ENCODE peak calls at places on chromosome 14, in seven cellular contexts. One of them, this sample, is unnamed.

GRCh38 chr14:33165144-33165925 is 226.7 kb downstream of the NPAS3 start:
- DNase-seq in transverse colon: no peak
- DNase-seq in suprapubic skin: no peak
- DNase-seq in HCT116: no peak
- DNase-seq in K562: no peak
- DNase-seq in stomach: no peak
- DNase-seq in GM12891: no peak
- DNase-seq in this sample: no peak

GRCh38 chr14:104865069-104865630 is at the start of gene CEP170B:
- DNase-seq in K562: peak; percentile 40
- DNase-seq in stomach: peak; percentile 68
- DNase-seq in transverse colon: no peak
- DNase-seq in GM12891: peak; percentile 87
- DNase-seq in suprapubic skin: peak; percentile 67
- DNase-seq in HCT116: no peak
- DNase-seq in this sample: peak; percentile 71

GRCh38 chr14:43949410-43949809 is 557.7 kb downstream of the FSCB start:
- DNase-seq in transverse colon: no peak
- DNase-seq in HCT116: no peak
- DNase-seq in GM12891: no peak
- DNase-seq in suprapubic skin: no peak
- DNase-seq in K562: no peak
- DNase-seq in stomach: no peak
- DNase-seq in this sample: no peak

GRCh38 chr14:91356218-91356763 is 61.3 kb downstream of the CCDC88C start:
- DNase-seq in K562: no peak
- DNase-seq in GM12891: no peak
- DNase-seq in suprapubic skin: no peak
- DNase-seq in HCT116: no peak
- DNase-seq in transverse colon: no peak
- DNase-seq in stomach: no peak
- DNase-seq in this sample: no peak

GRCh38 chr14:84520711-84521338 is 1009.1 kb upstream of the FLRT2 start:
- DNase-seq in stomach: no peak
- DNase-seq in HCT116: no peak
- DNase-seq in K562: no peak
- DNase-seq in transverse colon: no peak
- DNase-seq in GM12891: no peak
- DNase-seq in suprapubic skin: no peak
- DNase-seq in this sample: no peak

GRCh38 chr14:55697358-55697985 is 117.5 kb downstream of the KTN1 start:
- DNase-seq in suprapubic skin: no peak
- DNase-seq in K562: no peak
- DNase-seq in transverse colon: peak; percentile 61
- DNase-seq in stomach: no peak
- DNase-seq in HCT116: no peak
- DNase-seq in GM12891: no peak
- DNase-seq in this sample: no peak

GRCh38 chr14:64119535-64119934 is 174.6 kb downstream of the ESR2 start:
- DNase-seq in HCT116: no peak
- DNase-seq in stomach: no peak
- DNase-seq in GM12891: no peak
- DNase-seq in transverse colon: no peak
- DNase-seq in suprapubic skin: no peak
- DNase-seq in K562: no peak
- DNase-seq in this sample: no peak

GRCh38 chr14:89267656-89268055 is 149.4 kb downstream of the FOXN3 start:
- DNase-seq in GM12891: no peak
- DNase-seq in suprapubic skin: no peak
- DNase-seq in HCT116: no peak
- DNase-seq in transverse colon: no peak
- DNase-seq in stomach: no peak
- DNase-seq in K562: no peak
- DNase-seq in this sample: no peak

GRCh38 chr14:63896278-63896720 is 43.5 kb downstream of the SYNE2 start:
- DNase-seq in K562: no peak
- DNase-seq in transverse colon: peak; percentile 67
- DNase-seq in HCT116: peak; percentile 12
- DNase-seq in stomach: peak; percentile 76
- DNase-seq in GM12891: no peak
- DNase-seq in suprapubic skin: peak; percentile 71
- DNase-seq in this sample: no peak

GRCh38 chr14:37493606-37494005 is 101.4 kb downstream of the FOXA1 start:
- DNase-seq in transverse colon: no peak
- DNase-seq in stomach: no peak
- DNase-seq in GM12891: no peak
- DNase-seq in K562: no peak
- DNase-seq in HCT116: no peak
- DNase-seq in suprapubic skin: no peak
- DNase-seq in this sample: no peak

GRCh38 chr14:77542349-77543239 is 44.0 kb upstream of the ISM2 start:
- DNase-seq in HCT116: no peak
- DNase-seq in GM12891: no peak
- DNase-seq in stomach: no peak
- DNase-seq in suprapubic skin: no peak
- DNase-seq in transverse colon: no peak
- DNase-seq in K562: no peak
- DNase-seq in this sample: no peak

GRCh38 chr14:23831591-23831990 is 122.0 kb upstream of the DHRS4 start:
- DNase-seq in GM12891: no peak
- DNase-seq in stomach: no peak
- DNase-seq in HCT116: no peak
- DNase-seq in suprapubic skin: no peak
- DNase-seq in K562: no peak
- DNase-seq in transverse colon: no peak
- DNase-seq in this sample: no peak

GRCh38 chr14:23294346-23294733 is 8.3 kb downstream of the PPP1R3E start:
- DNase-seq in transverse colon: no peak
- DNase-seq in HCT116: no peak
- DNase-seq in K562: no peak
- DNase-seq in stomach: no peak
- DNase-seq in GM12891: no peak
- DNase-seq in suprapubic skin: no peak
- DNase-seq in this sample: no peak

GRCh38 chr14:67717048-67717447 is 15.4 kb downstream of the RDH12 start:
- DNase-seq in suprapubic skin: no peak
- DNase-seq in GM12891: no peak
- DNase-seq in stomach: no peak
- DNase-seq in K562: no peak
- DNase-seq in HCT116: no peak
- DNase-seq in transverse colon: no peak
- DNase-seq in this sample: no peak

GRCh38 chr14:100849432-100849831 is 23.5 kb downstream of the MEG3 start:
- DNase-seq in transverse colon: no peak
- DNase-seq in suprapubic skin: no peak
- DNase-seq in HCT116: no peak
- DNase-seq in GM12891: no peak
- DNase-seq in stomach: no peak
- DNase-seq in K562: no peak
- DNase-seq in this sample: no peak

GRCh38 chr14:55508676-55509075 is 68.3 kb upstream of the TBPL2 start:
- DNase-seq in suprapubic skin: no peak
- DNase-seq in transverse colon: no peak
- DNase-seq in stomach: no peak
- DNase-seq in HCT116: no peak
- DNase-seq in K562: no peak
- DNase-seq in GM12891: no peak
- DNase-seq in this sample: no peak

GRCh38 chr14:65552724-65553123 is 140.2 kb downstream of the FUT8 start:
- DNase-seq in K562: no peak
- DNase-seq in suprapubic skin: no peak
- DNase-seq in transverse colon: no peak
- DNase-seq in HCT116: no peak
- DNase-seq in stomach: no peak
- DNase-seq in GM12891: no peak
- DNase-seq in this sample: no peak

GRCh38 chr14:76582447-76582846 is 178.8 kb upstream of the VASH1 start:
- DNase-seq in stomach: no peak
- DNase-seq in transverse colon: no peak
- DNase-seq in HCT116: no peak
- DNase-seq in GM12891: no peak
- DNase-seq in K562: no peak
- DNase-seq in suprapubic skin: no peak
- DNase-seq in this sample: no peak

GRCh38 chr14:66281036-66281776 is 205.0 kb upstream of the CCDC196 start:
- DNase-seq in K562: no peak
- DNase-seq in stomach: no peak
- DNase-seq in suprapubic skin: no peak
- DNase-seq in HCT116: no peak
- DNase-seq in GM12891: no peak
- DNase-seq in transverse colon: no peak
- DNase-seq in this sample: no peak

GRCh38 chr14:24721772-24722171 is 87.8 kb upstream of the GZMB start:
- DNase-seq in GM12891: no peak
- DNase-seq in HCT116: no peak
- DNase-seq in stomach: no peak
- DNase-seq in transverse colon: no peak
- DNase-seq in K562: no peak
- DNase-seq in suprapubic skin: no peak
- DNase-seq in this sample: no peak

GRCh38 chr14:37813746-37814145 is 218.3 kb downstream of the TTC6 start:
- DNase-seq in HCT116: no peak
- DNase-seq in suprapubic skin: no peak
- DNase-seq in stomach: no peak
- DNase-seq in GM12891: no peak
- DNase-seq in K562: no peak
- DNase-seq in transverse colon: no peak
- DNase-seq in this sample: no peak

GRCh38 chr14:51495319-51495718 is 156.4 kb upstream of the FRMD6 start:
- DNase-seq in suprapubic skin: no peak
- DNase-seq in stomach: no peak
- DNase-seq in K562: no peak
- DNase-seq in HCT116: no peak
- DNase-seq in transverse colon: no peak
- DNase-seq in GM12891: no peak
- DNase-seq in this sample: no peak

GRCh38 chr14:22071001-22071400 is 397.4 kb upstream of the OR4E1 start:
- DNase-seq in suprapubic skin: no peak
- DNase-seq in GM12891: no peak
- DNase-seq in transverse colon: peak; percentile 40
- DNase-seq in stomach: no peak
- DNase-seq in K562: no peak
- DNase-seq in HCT116: no peak
- DNase-seq in this sample: no peak

DNA sequence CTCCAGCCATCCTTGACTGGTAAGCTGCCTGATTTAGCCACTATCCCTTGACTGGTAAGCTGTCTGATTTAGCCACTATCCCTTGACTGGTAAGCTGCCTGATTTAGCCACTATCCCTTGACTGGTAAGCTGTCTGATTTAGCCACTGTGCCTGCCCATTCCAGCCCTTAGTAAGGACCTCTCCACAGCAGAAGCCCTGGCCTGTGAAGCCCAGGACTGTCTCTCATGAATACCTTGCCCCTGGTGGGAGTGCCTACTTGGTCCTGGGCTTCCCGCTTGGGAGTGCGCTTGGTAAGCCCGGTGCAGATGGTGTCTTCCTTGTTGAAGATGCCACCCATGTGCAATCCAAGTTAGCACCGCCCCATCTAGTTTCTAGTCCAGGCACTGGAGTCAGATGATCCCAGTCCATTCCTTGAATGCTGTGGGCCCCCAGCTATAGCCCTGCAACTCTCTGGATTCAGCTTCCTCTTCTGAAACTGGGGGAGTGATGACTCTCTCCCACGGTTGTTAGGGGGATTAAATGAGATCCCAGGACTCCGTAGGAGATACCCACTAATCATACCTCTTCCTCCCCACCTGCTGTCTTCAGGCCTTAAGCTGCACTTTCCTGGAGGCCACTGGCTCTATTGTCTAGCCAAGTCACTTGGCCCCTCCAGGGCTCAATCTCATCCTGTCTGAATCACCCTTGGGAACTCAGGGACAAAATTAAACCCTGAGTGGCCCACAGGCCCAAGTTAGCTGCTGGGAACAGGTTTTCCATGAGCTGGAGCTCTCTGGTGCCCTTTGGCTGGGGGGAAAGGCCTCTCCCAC is 5.7 kb upstream of the ASB2 start:
- DNase-seq in stomach: no peak
- DNase-seq in suprapubic skin: no peak
- DNase-seq in transverse colon: no peak
- DNase-seq in K562: no peak
- DNase-seq in GM12891: no peak
- DNase-seq in HCT116: no peak
- DNase-seq in this sample: no peak
- TF ChIP-seq POLR2A in stomach: no peak
- TF ChIP-seq POLR2A in suprapubic skin: no peak
- TF ChIP-seq POLR2A in transverse colon: no peak
- TF ChIP-seq POLR2A in K562: no peak
- TF ChIP-seq POLR2A in GM12891: no peak
- TF ChIP-seq POLR2A in HCT116: no peak
- TF ChIP-seq POLR2A in this sample: no peak

GRCh38 chr14:93732524-93732923 is 55.8 kb downstream of the PRIMA1 start:
- DNase-seq in suprapubic skin: no peak
- DNase-seq in GM12891: no peak
- DNase-seq in stomach: no peak
- DNase-seq in K562: no peak
- DNase-seq in HCT116: no peak
- DNase-seq in transverse colon: no peak
- DNase-seq in this sample: no peak
- TF ChIP-seq POLR2AphosphoS5 in suprapubic skin: no peak
- TF ChIP-seq POLR2AphosphoS5 in GM12891: no peak
- TF ChIP-seq POLR2AphosphoS5 in stomach: no peak
- TF ChIP-seq POLR2AphosphoS5 in K562: no peak
- TF ChIP-seq POLR2AphosphoS5 in HCT116: no peak
- TF ChIP-seq POLR2AphosphoS5 in transverse colon: no peak
- TF ChIP-seq POLR2AphosphoS5 in this sample: no peak

DNA sequence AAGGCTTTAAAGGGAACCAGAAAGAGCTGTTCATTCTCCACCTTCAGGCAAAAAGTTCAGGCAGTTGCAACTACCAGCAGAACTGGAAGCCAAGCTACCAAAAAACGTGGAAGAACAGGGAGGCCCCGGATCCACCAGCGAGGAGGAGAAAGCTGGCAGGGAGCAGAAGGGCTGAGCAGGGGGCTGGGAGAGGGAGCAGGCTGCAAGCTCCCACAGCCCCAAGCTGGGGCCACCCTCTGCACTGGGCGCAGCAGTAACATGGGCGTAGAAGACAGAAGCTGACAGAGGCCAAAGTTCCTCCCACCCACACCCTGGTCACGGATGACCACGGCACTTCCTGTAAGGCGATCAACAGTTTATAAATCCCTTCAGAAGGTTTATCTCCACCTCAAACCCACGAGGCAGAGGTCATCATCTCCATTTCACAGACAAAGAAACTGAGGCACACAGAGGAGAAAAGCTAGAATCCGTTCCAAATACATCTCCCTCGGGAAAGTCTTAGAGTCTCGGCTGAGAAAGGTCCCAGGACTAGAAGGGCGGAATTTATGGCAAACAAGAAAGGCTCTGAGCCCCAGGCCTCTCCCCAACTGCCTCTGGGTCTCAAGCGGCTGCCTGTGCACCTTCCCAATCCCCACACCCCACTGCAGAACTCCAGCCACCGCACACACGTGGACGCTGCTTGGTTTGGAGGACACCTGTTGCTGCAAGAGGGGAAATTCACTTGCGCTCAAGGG is 1.8 kb downstream of the CCDC85C start:
- DNase-seq in K562: peak; percentile 55
- DNase-seq in stomach: peak; percentile 38
- DNase-seq in suprapubic skin: no peak
- DNase-seq in GM12891: no peak
- DNase-seq in HCT116: no peak
- DNase-seq in transverse colon: peak; percentile 73
- DNase-seq in this sample: no peak
- TF ChIP-seq POLR2A in K562: no peak
- TF ChIP-seq POLR2A in stomach: no peak
- TF ChIP-seq POLR2A in suprapubic skin: no peak
- TF ChIP-seq POLR2A in GM12891: no peak
- TF ChIP-seq POLR2A in HCT116: no peak
- TF ChIP-seq POLR2A in transverse colon: peak; percentile 79
- TF ChIP-seq POLR2A in this sample: no peak

GRCh38 chr14:21054123-21054767 is 3.4 kb upstream of the RNASE8 start:
- DNase-seq in GM12891: no peak
- DNase-seq in stomach: no peak
- DNase-seq in HCT116: no peak
- DNase-seq in suprapubic skin: no peak
- DNase-seq in transverse colon: peak; percentile 58
- DNase-seq in K562: no peak
- DNase-seq in this sample: no peak
- TF ChIP-seq POLR2AphosphoS5 in GM12891: no peak
- TF ChIP-seq POLR2AphosphoS5 in stomach: no peak
- TF ChIP-seq POLR2AphosphoS5 in HCT116: no peak
- TF ChIP-seq POLR2AphosphoS5 in suprapubic skin: no peak
- TF ChIP-seq POLR2AphosphoS5 in transverse colon: no peak
- TF ChIP-seq POLR2AphosphoS5 in K562: no peak
- TF ChIP-seq POLR2AphosphoS5 in this sample: no peak